ENCODE peak calls at places on chromosome 15, in four cellular contexts. S is NCI-H2107; C is stimulated activated CD4-positive, alpha-beta T cell treated with anti-CD3 and anti-CD28 coated beads, TNF-alpha, amount 100 ng/mL, for 1 hour; T is left lung. N is an unnamed sample.

GRCh38 chr15:90871716-90872480 is 3.5 kb downstream of the FURIN start:
- DNase-seq in S (no peak), C (no peak), T (peak; percentile 87), N (peak; percentile 79)

GRCh38 chr15:88624156-88624970 is 3.2 kb downstream of the AEN start:
- DNase-seq in S (no peak), C (no peak), T (no peak), N (no peak)

GRCh38 chr15:69045810-69046209 is 31.3 kb downstream of the NOX5 start:
- DNase-seq in S (no peak), C (no peak), T (no peak), N (no peak)

GRCh38 chr15:84387086-84387485 is 151.5 kb downstream of the GOLGA6L4 start:
- DNase-seq in S (no peak), C (no peak), T (no peak), N (no peak)

GRCh38 chr15:82849556-82850241 is 40.3 kb downstream of the WHAMM start:
- DNase-seq in S (no peak), C (no peak), T (peak; percentile 86), N (no peak)

GRCh38 chr15:99430881-99431401 is 134.8 kb upstream of the MEF2A start:
- DNase-seq in S (no peak), C (no peak), T (peak; percentile 60), N (peak; percentile 70)

GRCh38 chr15:71261934-71262333 is 146.7 kb downstream of the THSD4 start:
- DNase-seq in S (no peak), C (no peak), T (no peak), N (no peak)

GRCh38 chr15:73858062-73858461 is 15.3 kb upstream of the TBC1D21 start:
- DNase-seq in S (no peak), C (no peak), T (no peak), N (no peak)

GRCh38 chr15:89399390-89400120 is 64.9 kb upstream of the POLG start:
- DNase-seq in S (no peak), C (no peak), T (no peak), N (peak; percentile 79)

GRCh38 chr15:26873846-26874245 is 7.0 kb downstream of the GABRA5 start:
- DNase-seq in S (no peak), C (no peak), T (no peak), N (peak; percentile 60)

N was measured in aorta.